ENCODE peak calls at places on chromosomes 2 and 18, in seven cellular contexts. Y, C, V, I, Q, X and W are unnamed samples.

GRCh38 chr2:128302744-128303067 is 16.0 kb downstream of the HS6ST1 start:
- DNase-seq in Y (no peak), C (no peak), V (no peak), I (no peak), Q (no peak), X (no peak), W (no peak)

GRCh38 chr2:31475692-31476091 is 61.1 kb upstream of the XDH start:
- DNase-seq in Y (peak), C (no peak), V (no peak), I (no peak), Q (no peak), X (no peak), W (no peak)

GRCh38 chr2:38116762-38117161 is 40.8 kb upstream of the CYP1B1 start:
- DNase-seq in Y (peak), C (no peak), V (no peak), I (no peak), Q (no peak), X (no peak), W (peak)

GRCh38 chr2:127563458-127564428 is 28.3 kb downstream of the MYO7B start:
- DNase-seq in Y (no peak), C (no peak), V (no peak), I (no peak), Q (peak), X (no peak), W (no peak)

GRCh38 chr18:58218111-58218510 is 174.1 kb downstream of the NEDD4L start:
- DNase-seq in Y (peak), C (no peak), V (no peak), I (no peak), Q (no peak), X (no peak), W (peak)

GRCh38 chr18:8938817-8939216 is 163.7 kb upstream of the NDUFV2 start:
- DNase-seq in Y (peak), C (no peak), V (no peak), I (no peak), Q (no peak), X (no peak), W (no peak)

GRCh38 chr18:65227970-65228369 is 522.8 kb upstream of the CDH7 start:
- DNase-seq in Y (no peak), C (no peak), V (no peak), I (no peak), Q (no peak), X (no peak), W (no peak)

GRCh38 chr18:574456-575228 is 5.5 kb upstream of the CETN1 start:
- DNase-seq in Y (no peak), C (no peak), V (no peak), I (no peak), Q (no peak), X (no peak), W (no peak)

GRCh38 chr2:236092714-236093113 is 75.5 kb downstream of the GBX2 start:
- DNase-seq in Y (no peak), C (no peak), V (no peak), I (no peak), Q (no peak), X (no peak), W (no peak)

GRCh38 chr18:79546781-79547272 is 132.8 kb upstream of the CTDP1 start:
- DNase-seq in Y (no peak), C (no peak), V (no peak), I (no peak), Q (no peak), X (no peak), W (no peak)

GRCh38 chr2:196263181-196263747 is 91.9 kb upstream of the STK17B start:
- DNase-seq in Y (peak), C (no peak), V (no peak), I (no peak), Q (peak), X (no peak), W (no peak)

GRCh38 chr2:66929632-66930385 is 467.3 kb upstream of the ETAA1 start:
- DNase-seq in Y (peak), C (no peak), V (no peak), I (no peak), Q (no peak), X (no peak), W (no peak)

GRCh38 chr2:200479617-200480292 is 30.1 kb downstream of the KCTD18 start:
- DNase-seq in Y (peak), C (no peak), V (peak), I (no peak), Q (no peak), X (no peak), W (peak)

GRCh38 chr2:171365232-171365631 is 68.6 kb downstream of the METTL8 start:
- DNase-seq in Y (no peak), C (no peak), V (no peak), I (no peak), Q (no peak), X (no peak), W (no peak)

GRCh38 chr2:183032200-183032794 is 6.0 kb downstream of the NCKAP1 start:
- DNase-seq in Y (peak), C (no peak), V (peak), I (no peak), Q (no peak), X (no peak), W (peak)

GRCh38 chr2:26946841-26947784 is 23.3 kb upstream of the MAPRE3 start:
- DNase-seq in Y (peak), C (no peak), V (peak), I (peak), Q (no peak), X (no peak), W (no peak)

GRCh38 chr2:88913280-88913679 is 221.8 kb downstream of the RPIA start:
- DNase-seq in Y (no peak), C (no peak), V (no peak), I (no peak), Q (no peak), X (no peak), W (no peak)

GRCh38 chr18:27921904-27922541 is 254.9 kb downstream of the CDH2 start:
- DNase-seq in Y (peak), C (no peak), V (peak), I (peak), Q (no peak), X (no peak), W (peak)

GRCh38 chr18:59927246-59927825 is 27.5 kb downstream of the PMAIP1 start:
- DNase-seq in Y (peak), C (no peak), V (no peak), I (no peak), Q (peak), X (no peak), W (no peak)

GRCh38 chr2:200302940-200303727 is 3.4 kb upstream of the SPATS2L start:
- DNase-seq in Y (peak), C (no peak), V (peak), I (no peak), Q (no peak), X (no peak), W (peak)

GRCh38 chr2:31337860-31338259 is 76.7 kb downstream of the XDH start:
- DNase-seq in Y (peak), C (no peak), V (no peak), I (no peak), Q (no peak), X (no peak), W (no peak)

GRCh38 chr2:9150568-9150900 is 56.1 kb upstream of the ASAP2 start:
- DNase-seq in Y (no peak), C (no peak), V (no peak), I (no peak), Q (no peak), X (no peak), W (no peak)

GRCh38 chr2:67571785-67572718 is 174.9 kb downstream of the ETAA1 start:
- DNase-seq in Y (peak), C (no peak), V (no peak), I (no peak), Q (no peak), X (no peak), W (peak)

GRCh38 chr2:121489944-121490585 is 40.6 kb upstream of the RNU4ATAC start:
- DNase-seq in Y (no peak), C (no peak), V (no peak), I (no peak), Q (no peak), X (no peak), W (no peak)

GRCh38 chr2:149661844-149662243 is 74.3 kb upstream of the MMADHC start:
- DNase-seq in Y (peak), C (no peak), V (no peak), I (no peak), Q (no peak), X (no peak), W (peak)

GRCh38 chr2:98387478-98387877 is 41.2 kb downstream of the CNGA3 start:
- DNase-seq in Y (no peak), C (peak), V (no peak), I (peak), Q (no peak), X (no peak), W (no peak)

GRCh38 chr18:29123706-29124530 is 947.0 kb upstream of the CDH2 start:
- DNase-seq in Y (no peak), C (no peak), V (no peak), I (no peak), Q (no peak), X (no peak), W (no peak)

GRCh38 chr18:5309888-5310470 is 14.5 kb upstream of the ZBTB14 start:
- DNase-seq in Y (no peak), C (no peak), V (no peak), I (no peak), Q (peak), X (no peak), W (no peak)

GRCh38 chr18:46891742-46892214 is 25.5 kb downstream of the PIAS2 start:
- DNase-seq in Y (no peak), C (no peak), V (no peak), I (no peak), Q (peak), X (no peak), W (no peak)

GRCh38 chr2:204282525-204282924 is 262.8 kb upstream of the PARD3B start:
- DNase-seq in Y (no peak), C (no peak), V (peak), I (no peak), Q (no peak), X (no peak), W (peak)

GRCh38 chr2:45199973-45200372 is 190.7 kb upstream of the SIX2 start:
- DNase-seq in Y (no peak), C (peak), V (no peak), I (no peak), Q (no peak), X (no peak), W (no peak)

GRCh38 chr2:181396575-181397062 is 60.6 kb upstream of the ITGA4 start:
- DNase-seq in Y (no peak), C (no peak), V (no peak), I (no peak), Q (no peak), X (no peak), W (no peak)

GRCh38 chr2:163736433-163737168 is 793 bp upstream of the FIGN start:
- DNase-seq in Y (no peak), C (peak), V (peak), I (peak), Q (no peak), X (no peak), W (peak)

GRCh38 chr18:10524507-10525425 is 1.1 kb upstream of the NAPG start:
- DNase-seq in Y (peak), C (no peak), V (peak), I (no peak), Q (no peak), X (no peak), W (no peak)

GRCh38 chr2:173076557-173077345 is 1.1 kb downstream of the MAP3K20 start:
- DNase-seq in Y (peak), C (no peak), V (no peak), I (peak), Q (peak), X (peak), W (peak)
- TF ChIP-seq RFX5 in Y (no peak), C (no peak), V (no peak), I (no peak), Q (no peak), X (no peak), W (no peak)

GRCh38 chr2:158042245-158042644 is 59.4 kb upstream of the UPP2 start:
- DNase-seq in Y (no peak), C (no peak), V (no peak), I (peak), Q (no peak), X (no peak), W (no peak)

GRCh38 chr2:158043181-158043948 is 58.3 kb upstream of the UPP2 start:
- DNase-seq in Y (no peak), C (no peak), V (no peak), I (peak), Q (no peak), X (no peak), W (no peak)

GRCh38 chr2:158038906-158039305 is 62.8 kb upstream of the UPP2 start:
- DNase-seq in Y (no peak), C (no peak), V (no peak), I (peak), Q (no peak), X (no peak), W (no peak)

GRCh38 chr2:158045362-158045761 is 56.3 kb upstream of the UPP2 start:
- DNase-seq in Y (no peak), C (no peak), V (peak), I (no peak), Q (no peak), X (no peak), W (peak)

GRCh38 chr2:158042666-158043065 is 59.0 kb upstream of the UPP2 start:
- DNase-seq in Y (no peak), C (no peak), V (no peak), I (no peak), Q (no peak), X (no peak), W (no peak)
- TF ChIP-seq RFX5 in Y (no peak), C (no peak), V (no peak), I (no peak), Q (no peak), X (no peak), W (no peak)

GRCh38 chr2:70935468-70936164 is at the start of gene ATP6V1B1:
- DNase-seq in Y (no peak), C (peak), V (peak), I (no peak), Q (no peak), X (no peak), W (no peak)
- TF ChIP-seq RFX5 in Y (no peak), C (no peak), V (no peak), I (no peak), Q (no peak), X (no peak), W (no peak)

DNA sequence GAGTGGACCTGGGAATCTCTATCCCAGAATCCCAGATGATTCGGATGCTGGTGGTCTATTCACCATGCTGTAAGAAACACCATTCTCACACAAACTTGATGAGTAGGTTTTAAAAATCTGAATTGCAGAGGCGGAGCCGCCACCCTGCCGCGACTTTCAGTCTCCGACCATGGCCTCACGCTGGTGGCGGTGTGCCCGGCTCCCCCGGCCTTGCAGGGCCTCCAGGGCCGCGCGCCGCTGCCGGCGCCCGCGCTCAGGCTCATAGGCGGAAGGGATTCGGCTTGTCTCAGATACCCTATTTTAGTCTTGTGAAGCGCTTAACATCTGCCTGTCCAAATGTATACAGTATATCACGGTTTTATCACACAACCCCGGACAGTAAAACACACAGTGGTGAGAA is 2.6 kb upstream of the PPM1B start:
- DNase-seq in Y (no peak), C (no peak), V (no peak), I (peak), Q (no peak), X (no peak), W (no peak)
- TF ChIP-seq RFX5 in Y (no peak), C (no peak), V (no peak), I (no peak), Q (no peak), X (no peak), W (no peak)

GRCh38 chr2:209382775-209383174 is 41.1 kb upstream of the MAP2 start:
- DNase-seq in Y (no peak), C (no peak), V (no peak), I (no peak), Q (no peak), X (no peak), W (no peak)

GRCh38 chr2:209380278-209380677 is 43.6 kb upstream of the MAP2 start:
- DNase-seq in Y (no peak), C (no peak), V (no peak), I (no peak), Q (peak), X (no peak), W (no peak)

GRCh38 chr2:209388416-209389037 is 35.3 kb upstream of the MAP2 start:
- DNase-seq in Y (no peak), C (no peak), V (no peak), I (no peak), Q (no peak), X (no peak), W (no peak)

GRCh38 chr2:209387389-209387788 is 36.5 kb upstream of the MAP2 start:
- DNase-seq in Y (no peak), C (no peak), V (no peak), I (no peak), Q (no peak), X (no peak), W (no peak)

GRCh38 chr2:209383212-209383611 is 40.6 kb upstream of the MAP2 start:
- DNase-seq in Y (peak), C (no peak), V (peak), I (no peak), Q (no peak), X (no peak), W (peak)
- TF ChIP-seq RFX5 in Y (no peak), C (no peak), V (no peak), I (no peak), Q (no peak), X (no peak), W (no peak)

DNA sequence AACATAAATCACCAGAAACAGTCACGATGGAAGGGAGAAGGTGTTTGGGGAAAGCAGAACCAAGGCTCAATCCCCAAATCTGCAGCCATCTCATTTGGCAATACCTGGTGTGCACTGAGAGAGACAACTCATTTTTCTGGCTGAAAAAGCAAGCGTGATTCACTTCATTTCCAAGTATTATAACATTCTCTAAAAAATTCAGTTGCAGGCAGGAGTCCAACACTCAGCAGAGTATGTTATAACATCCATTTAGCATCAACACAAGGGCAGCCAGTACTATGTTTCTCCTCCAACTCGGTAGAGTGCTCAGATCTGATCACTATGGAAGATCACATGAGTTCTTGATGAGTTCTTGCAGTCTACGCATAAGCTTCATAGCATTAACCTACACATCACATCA is 99.4 kb upstream of the PID1 start:
- DNase-seq in Y (no peak), C (no peak), V (no peak), I (no peak), Q (no peak), X (no peak), W (no peak)
- TF ChIP-seq RFX5 in Y (no peak), C (no peak), V (no peak), I (no peak), Q (no peak), X (no peak), W (no peak)